ENCODE peak calls at places on chromosomes 7 and 10, in four cellular contexts. W is caudate nucleus, D is GF-D8, J is coronary artery. I is an unnamed sample.

GRCh38 chr10:14478639-14479038 is 147.9 kb upstream of the FRMD4A start:
- DNase-seq in W (peak), D (no peak), J (no peak), I (peak)

GRCh38 chr7:33579561-33579960 is 325.8 kb upstream of the BMPER start:
- DNase-seq in W (no peak), D (no peak), J (no peak), I (no peak)

GRCh38 chr7:77244222-77244934 is 44.8 kb upstream of the FGL2 start:
- DNase-seq in W (no peak), D (no peak), J (no peak), I (no peak)

GRCh38 chr7:137895301-137896201 is 48.8 kb upstream of the DGKI start:
- DNase-seq in W (no peak), D (no peak), J (no peak), I (no peak)

GRCh38 chr7:33832326-33832725 is 73.0 kb upstream of the BMPER start:
- DNase-seq in W (no peak), D (no peak), J (no peak), I (no peak)

GRCh38 chr10:5697342-5697741 is 12.7 kb downstream of the TASOR2 start:
- DNase-seq in W (no peak), D (no peak), J (no peak), I (no peak)

GRCh38 chr10:26881600-26882331 is 21.0 kb upstream of the ABI1 start:
- DNase-seq in W (no peak), D (peak), J (no peak), I (peak)

GRCh38 chr10:30791197-30791611 is 161.7 kb upstream of the LYZL2 start:
- DNase-seq in W (no peak), D (no peak), J (no peak), I (no peak)

GRCh38 chr7:81684513-81685262 is 85.2 kb downstream of the HGF start:
- DNase-seq in W (peak), D (peak), J (peak), I (peak)

GRCh38 chr7:5420841-5421625 is 2.6 kb downstream of the TNRC18 start:
- DNase-seq in W (no peak), D (no peak), J (no peak), I (no peak)

GRCh38 chr7:157770716-157771320 is 434.0 kb downstream of the DNAJB6 start:
- DNase-seq in W (no peak), D (no peak), J (no peak), I (no peak)

GRCh38 chr7:137670521-137671064 is 176.2 kb downstream of the DGKI start:
- DNase-seq in W (no peak), D (no peak), J (no peak), I (no peak)

GRCh38 chr10:3150961-3151360 is 21.6 kb downstream of the PITRM1 start:
- DNase-seq in W (no peak), D (no peak), J (no peak), I (no peak)

GRCh38 chr10:17023386-17024298 is 106.0 kb downstream of the CUBN start:
- DNase-seq in W (no peak), D (peak), J (no peak), I (no peak)

GRCh38 chr7:2823124-2823523 is 21.0 kb downstream of the GNA12 start:
- DNase-seq in W (no peak), D (no peak), J (no peak), I (no peak)

GRCh38 chr10:11345224-11346054 is 266.0 kb downstream of the USP6NL start:
- DNase-seq in W (no peak), D (peak), J (no peak), I (no peak)

GRCh38 chr10:17201165-17202013 is at the start of gene TRDMT1:
- DNase-seq in W (peak), D (peak), J (peak), I (peak)

GRCh38 chr7:131236318-131236672 is 91.4 kb upstream of the MKLN1 start:
- DNase-seq in W (no peak), D (no peak), J (no peak), I (no peak)

GRCh38 chr7:116232402-116232749 is 22.0 kb downstream of the TES start:
- DNase-seq in W (no peak), D (no peak), J (no peak), I (no peak)

GRCh38 chr7:157851501-157852067 is 514.8 kb downstream of the DNAJB6 start:
- DNase-seq in W (no peak), D (peak), J (no peak), I (peak)

GRCh38 chr7:105849122-105849855 is 27.1 kb downstream of the ATXN7L1 start:
- DNase-seq in W (no peak), D (no peak), J (no peak), I (no peak)

GRCh38 chr10:23095966-23096813 is 811 bp downstream of the MSRB2 start:
- DNase-seq in W (no peak), D (peak), J (peak), I (peak)

GRCh38 chr7:99189222-99189621 is 18.7 kb downstream of the KPNA7 start:
- DNase-seq in W (no peak), D (no peak), J (no peak), I (no peak)

GRCh38 chr7:133936074-133936473 is 191.1 kb upstream of the LRGUK start:
- DNase-seq in W (no peak), D (no peak), J (no peak), I (no peak)